ENCODE peak calls at places on chromosome 15, in nine cellular contexts. U is cardiac muscle cell; E is colonic mucosa; Z is GM23248; P is stomach; T is CD8-positive, alpha-beta memory T cell; C is CD8-positive, alpha-beta T cell; J is tibial artery; X is GM23338. N is an unnamed sample.

GRCh38 chr15:48861813-48862431 is 16.0 kb upstream of the EID1 start:
- DNase-seq in X (peak; percentile 82), U (peak; percentile 70), E (peak; percentile 40), T (peak; percentile 53), J (no peak), C (peak; percentile 9), Z (peak; percentile 84), P (no peak), N (no peak)

GRCh38 chr15:74428970-74429783 is 4.6 kb downstream of the SEMA7A start:
- DNase-seq in Z (no peak), E (no peak), P (no peak), J (no peak), U (no peak), C (no peak), T (no peak), X (no peak), N (no peak)

GRCh38 chr15:97683816-97684215 is 276.7 kb upstream of the ARRDC4 start:
- DNase-seq in J (no peak), U (no peak), Z (no peak), P (no peak), E (no peak), T (no peak), X (no peak), C (no peak), N (no peak)

GRCh38 chr15:89177633-89178306 is 43.6 kb downstream of the RLBP1 start:
- DNase-seq in X (peak; percentile 87), C (peak; percentile 32), Z (peak; percentile 85), E (peak; percentile 55), J (peak; percentile 79), T (peak; percentile 70), U (peak; percentile 71), P (peak; percentile 59), N (no peak)

GRCh38 chr15:40731034-40731433 is 24.0 kb downstream of the RMDN3 start:
- DNase-seq in T (no peak), J (no peak), E (no peak), X (no peak), P (no peak), Z (no peak), C (no peak), U (no peak), N (no peak)

GRCh38 chr15:99438691-99439523 is 126.9 kb upstream of the MEF2A start:
- DNase-seq in X (peak; percentile 25), P (peak; percentile 18), J (peak; percentile 52), E (no peak), C (no peak), U (no peak), T (no peak), Z (peak; percentile 10), N (no peak)

GRCh38 chr15:38254065-38254883 is 1.6 kb downstream of the SPRED1 start:
- DNase-seq in C (peak; percentile 4), U (peak; percentile 67), Z (peak; percentile 77), E (peak; percentile 83), J (peak; percentile 70), P (peak; percentile 53), X (no peak), T (peak; percentile 58), N (no peak)

GRCh38 chr15:62739082-62739481 is 303.5 kb upstream of the TPM1 start:
- DNase-seq in U (no peak), X (no peak), E (no peak), P (no peak), Z (peak; percentile 93), C (no peak), T (no peak), J (no peak), N (no peak)

GRCh38 chr15:91866371-91866905 is 12.9 kb downstream of the SLCO3A1 start:
- DNase-seq in J (no peak), P (no peak), C (no peak), U (no peak), T (no peak), X (no peak), Z (peak; percentile 43), E (no peak), N (no peak)

GRCh38 chr15:91865486-91865885 is 12.0 kb downstream of the SLCO3A1 start:
- DNase-seq in J (no peak), E (no peak), Z (no peak), P (no peak), X (no peak), T (no peak), U (no peak), C (no peak), N (no peak)

GRCh38 chr15:91865903-91866302 is 12.4 kb downstream of the SLCO3A1 start:
- DNase-seq in E (no peak), P (no peak), U (no peak), Z (peak; percentile 58), C (no peak), X (no peak), T (no peak), J (no peak), N (no peak)

GRCh38 chr15:91867581-91868026 is 14.1 kb downstream of the SLCO3A1 start:
- DNase-seq in P (peak; percentile 81), U (no peak), T (no peak), Z (peak; percentile 97), J (peak; percentile 80), X (peak; percentile 35), E (peak; percentile 88), C (no peak), N (peak; percentile 92)

DNA sequence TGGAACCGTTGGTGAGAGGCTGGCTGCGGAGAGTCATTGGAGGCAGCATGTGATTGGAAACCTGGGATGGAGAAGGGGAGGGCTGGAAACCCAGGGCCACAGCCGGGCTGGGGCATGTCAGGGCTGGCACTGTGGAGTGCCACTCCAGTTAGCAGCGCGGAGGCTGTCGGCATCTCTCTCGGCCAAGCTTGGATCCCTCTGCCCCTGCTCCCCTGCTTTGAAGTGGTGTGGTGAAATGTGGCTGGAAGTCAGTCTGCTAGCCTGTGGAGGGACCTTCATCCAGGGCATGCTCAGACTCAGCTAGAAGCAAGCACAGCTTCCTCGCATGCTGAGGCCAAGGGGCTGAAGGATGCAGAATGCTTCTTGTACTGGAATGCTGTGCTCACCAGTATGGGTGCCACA is 13.5 kb downstream of the SLCO3A1 start:
- DNase-seq in J (peak; percentile 68), C (no peak), E (no peak), P (no peak), X (no peak), Z (peak; percentile 64), U (peak; percentile 28), T (no peak), N (peak; percentile 87)
- H3K4me1 ChIP-seq in J (no peaks in the 10 kb centered on the region), C (peaks cover 41% of the 10 kb centered on the region), E (peaks cover 4% of the 10 kb centered on the region), P (peaks cover 28% of the 10 kb centered on the region), X (peaks cover 25% of the 10 kb centered on the region), Z (peaks cover 30% of the 10 kb centered on the region), U (peaks cover 52% of the 10 kb centered on the region), T (peaks cover 80% of the 10 kb centered on the region), N (peaks cover 73% of the 10 kb centered on the region)

DNA sequence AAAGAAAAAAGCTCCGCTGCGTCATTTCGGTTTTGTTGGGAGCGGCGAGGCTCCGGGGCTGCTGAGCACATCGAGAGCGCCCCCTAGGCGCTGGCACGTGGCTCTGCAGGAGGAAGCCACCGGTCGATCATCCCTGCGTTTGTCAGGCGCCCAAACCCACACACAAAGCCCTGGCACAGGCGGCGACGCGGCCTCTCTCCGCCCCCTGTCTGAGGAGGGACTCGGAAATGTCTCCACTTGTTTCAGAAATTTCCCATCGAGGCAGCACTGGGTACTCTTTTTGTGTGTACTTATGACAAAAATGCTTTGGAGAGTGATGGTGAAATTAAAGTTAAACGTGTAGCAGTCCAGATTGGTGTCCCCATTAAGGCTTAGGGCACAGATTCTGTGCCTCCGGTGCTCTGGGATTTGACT is 407.3 kb upstream of the ONECUT1 start:
- DNase-seq in Z (peak; percentile 75), J (no peak), E (peak; percentile 42), C (no peak), U (peak; percentile 81), P (peak; percentile 63), X (peak; percentile 90), T (no peak), N (peak; percentile 76)
- H3K4me3 ChIP-seq in Z (peak overlapping the region; percentile 28), J (no peak overlapping the region), E (no peak overlapping the region), C (no peak overlapping the region), U (no peak overlapping the region), P (no peak overlapping the region), X (peak overlapping the region; percentile 35), T (no peak overlapping the region), N (no peak overlapping the region)

GRCh38 chr15:92029104-92029466 is 175.6 kb downstream of the SLCO3A1 start:
- DNase-seq in X (no peak), T (no peak), Z (no peak), P (no peak), C (no peak), U (no peak), J (no peak), E (no peak), N (no peak)

GRCh38 chr15:92025717-92026270 is 172.3 kb downstream of the SLCO3A1 start:
- DNase-seq in Z (no peak), T (no peak), C (no peak), P (no peak), U (no peak), E (peak; percentile 44), X (no peak), J (no peak), N (no peak)

GRCh38 chr15:92033723-92034122 is 180.2 kb downstream of the SLCO3A1 start:
- DNase-seq in E (no peak), P (no peak), T (no peak), J (no peak), Z (no peak), U (no peak), X (no peak), C (no peak), N (no peak)

GRCh38 chr15:92033319-92033718 is 179.8 kb downstream of the SLCO3A1 start:
- DNase-seq in J (no peak), T (no peak), Z (peak; percentile 16), X (no peak), C (no peak), P (no peak), U (no peak), E (no peak), N (no peak)

DNA sequence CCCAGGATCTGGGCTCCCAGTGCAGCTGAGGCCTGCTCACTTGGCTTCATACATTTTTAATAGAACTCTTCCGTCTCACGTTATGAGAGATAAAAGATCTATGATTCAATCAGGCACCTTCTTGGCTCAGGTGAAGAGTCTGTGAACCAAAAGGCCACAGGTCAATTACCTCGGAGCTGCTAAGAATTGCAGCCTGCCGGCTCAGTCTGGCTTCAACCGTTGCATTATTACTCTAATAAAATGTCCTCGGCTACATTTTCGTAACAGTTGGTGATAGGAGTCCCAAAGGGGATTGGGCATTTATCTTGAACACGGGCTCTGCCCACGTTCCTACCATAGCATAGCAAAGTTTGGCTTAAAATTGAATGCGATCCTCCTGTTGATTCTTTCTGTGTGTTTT is 176.3 kb downstream of the SLCO3A1 start:
- DNase-seq in C (no peak), J (no peak), P (no peak), U (no peak), Z (no peak), E (peak; percentile 31), X (no peak), T (no peak), N (no peak)
- H3K27ac ChIP-seq in C (no peak overlapping the region), J (peak overlapping the region; percentile 73), P (no peak overlapping the region), U (no peak overlapping the region), Z (no peak overlapping the region), E (no peak overlapping the region), X (no peak overlapping the region), T (no peak overlapping the region), N (peak overlapping the region; percentile 70)

GRCh38 chr15:68279218-68279533 is 1.6 kb downstream of the FEM1B start:
- DNase-seq in U (no peak), Z (no peak), C (no peak), X (no peak), P (no peak), E (no peak), T (no peak), J (no peak), N (no peak)

GRCh38 chr15:68278345-68279217 is 1.0 kb downstream of the FEM1B start:
- DNase-seq in C (no peak), T (no peak), Z (peak; percentile 68), U (peak; percentile 26), X (no peak), J (no peak), P (no peak), E (peak; percentile 49), N (no peak)

GRCh38 chr15:68281008-68281407 is 3.5 kb downstream of the FEM1B start:
- DNase-seq in Z (no peak), J (no peak), X (no peak), T (no peak), U (no peak), C (no peak), E (no peak), P (no peak), N (no peak)

GRCh38 chr15:68277605-68278344 is at the start of gene FEM1B:
- DNase-seq in T (peak; percentile 92), J (peak; percentile 95), P (peak; percentile 90), X (peak; percentile 94), E (peak; percentile 89), U (peak; percentile 92), C (peak; percentile 81), Z (peak; percentile 96), N (peak; percentile 96)

DNA sequence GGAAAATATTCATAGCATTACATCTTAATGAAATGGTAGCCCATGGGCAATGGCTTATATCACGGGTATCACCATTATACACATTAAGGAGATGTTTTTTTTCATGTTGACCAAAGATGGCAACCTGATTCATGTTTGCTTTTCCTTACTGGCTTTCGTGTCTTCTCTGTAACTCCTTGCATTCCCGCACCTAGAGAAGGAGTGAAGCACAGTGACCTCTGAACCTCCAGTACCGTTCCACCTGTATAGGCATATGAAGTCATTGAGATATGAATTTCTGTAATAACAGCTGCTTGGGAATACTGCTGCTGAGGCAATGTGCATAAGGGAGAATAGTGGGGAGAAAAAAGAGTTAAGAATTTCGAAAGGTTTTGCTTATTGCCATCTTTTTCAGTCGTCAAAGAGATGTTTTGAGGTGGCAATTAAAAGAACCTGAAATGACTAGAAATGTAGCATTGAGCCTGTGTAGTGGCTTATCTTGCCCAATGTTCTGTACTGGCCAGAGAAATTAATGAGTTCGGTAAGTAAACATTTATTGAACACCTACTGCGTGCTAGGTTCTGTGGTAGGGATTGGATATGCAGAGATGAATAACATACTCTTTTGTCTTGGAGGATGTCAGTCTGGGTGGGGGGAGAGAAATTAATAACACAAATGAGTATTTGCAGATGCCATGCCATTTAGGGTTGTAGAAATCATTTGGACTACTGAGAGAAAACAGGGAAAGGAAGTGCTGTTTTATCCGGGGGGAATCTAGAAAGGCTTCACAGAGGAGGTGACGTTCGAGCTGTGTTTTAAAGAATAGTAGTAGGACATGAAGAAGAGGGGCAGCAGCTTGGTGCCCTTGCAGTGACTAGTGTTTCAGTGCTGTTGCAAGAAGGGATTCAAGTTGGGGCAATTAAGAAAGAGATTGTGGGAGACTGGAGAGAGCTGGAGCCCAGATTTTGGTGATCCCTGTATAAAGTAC is 2.5 kb downstream of the FEM1B start:
- DNase-seq in T (no peak), E (no peak), Z (peak; percentile 58), C (no peak), J (no peak), P (no peak), U (no peak), X (peak; percentile 44), N (no peak)
- H3K4me1 ChIP-seq in T (peaks cover 56% of the 10 kb centered on the region), E (peaks cover 10% of the 10 kb centered on the region), Z (peaks cover 47% of the 10 kb centered on the region), C (peaks cover 53% of the 10 kb centered on the region), J (no peaks in the 10 kb centered on the region), P (peaks cover 62% of the 10 kb centered on the region), U (peaks cover 45% of the 10 kb centered on the region), X (peaks cover 50% of the 10 kb centered on the region), N (peaks cover 72% of the 10 kb centered on the region)